ENCODE peak calls at places on chromosomes 2 and 18, in nine cellular contexts. A is mesenchymal stem cell; X is tibial artery; M is WERI-Rb-1; R is CD8-positive, alpha-beta memory T cell; S is psoas muscle; D is heart right ventricle; E is OCI-LY7; W is left ventricle myocardium inferior. V is an unnamed sample. For H3K9me3, the result is how much of the 10 kb centered on the place peaks cover.

GRCh38 chr2:43831438-43832294 is 7.0 kb downstream of the ABCG5 start:
- DNase-seq in D (no peak), S (no peak), W (no peak), X (no peak), M (peak), A (no peak), E (no peak), R (no peak), V (peak)

GRCh38 chr2:186099772-186100171 is 361.2 kb downstream of the FSIP2 start:
- DNase-seq in W (no peak), R (no peak), X (no peak), S (no peak), A (no peak), D (no peak), M (no peak), E (no peak), V (peak)

GRCh38 chr2:206558492-206558891 is 83.8 kb upstream of the FAM237A start:
- DNase-seq in A (peak), R (no peak), D (no peak), S (no peak), M (no peak), E (no peak), W (no peak), X (no peak), V (no peak)

GRCh38 chr18:44701227-44701626 is 20.5 kb downstream of the SETBP1 start:
- DNase-seq in M (no peak), A (no peak), S (no peak), D (no peak), E (no peak), X (no peak), W (no peak), R (no peak), V (no peak)

GRCh38 chr18:38077219-38077618 is 511.6 kb upstream of the CELF4 start:
- DNase-seq in M (no peak), X (no peak), W (no peak), S (no peak), E (no peak), D (no peak), A (peak), R (no peak), V (no peak)

GRCh38 chr2:164015328-164016123 is 279.7 kb upstream of the FIGN start:
- DNase-seq in M (no peak), E (no peak), D (no peak), A (no peak), W (no peak), X (no peak), S (no peak), R (no peak), V (no peak)

GRCh38 chr2:24409700-24410556 is 49.6 kb upstream of the ITSN2 start:
- DNase-seq in S (no peak), M (peak), E (peak), D (no peak), W (no peak), R (peak), X (peak), A (peak), V (peak)

GRCh38 chr2:235518317-235519090 is 24.7 kb downstream of the AGAP1 start:
- DNase-seq in W (no peak), R (no peak), X (no peak), S (no peak), M (no peak), A (no peak), E (no peak), D (no peak), V (no peak)

GRCh38 chr2:171161425-171162289 is 964 bp upstream of the TLK1 start:
- DNase-seq in E (peak), A (no peak), M (no peak), R (no peak), S (no peak), X (no peak), W (no peak), D (no peak), V (no peak)

GRCh38 chr2:64359892-64360657 is 93.9 kb upstream of the LGALSL start:
- DNase-seq in E (peak), X (peak), S (peak), R (no peak), W (peak), M (no peak), D (peak), A (peak), V (peak)

GRCh38 chr2:121567452-121567851 is 36.8 kb downstream of the RNU4ATAC start:
- DNase-seq in S (no peak), X (no peak), D (no peak), R (no peak), W (no peak), E (no peak), M (no peak), A (no peak), V (no peak)

GRCh38 chr2:30375915-30376314 is 71.1 kb upstream of the LCLAT1 start:
- DNase-seq in M (no peak), X (no peak), S (no peak), W (no peak), D (no peak), E (no peak), R (no peak), A (no peak), V (no peak)

GRCh38 chr2:231386446-231386845 is 9.1 kb upstream of the B3GNT7 start:
- DNase-seq in M (no peak), R (no peak), D (no peak), A (peak), S (no peak), W (no peak), X (no peak), E (no peak), V (no peak)

GRCh38 chr2:208373460-208374089 is 33.0 kb upstream of the PTH2R start:
- DNase-seq in W (no peak), A (peak), R (no peak), S (no peak), E (peak), D (no peak), X (peak), M (peak), V (peak)

GRCh38 chr2:24984912-24985311 is 13.2 kb upstream of the DNAJC27 start:
- DNase-seq in S (no peak), E (no peak), D (peak), X (peak), A (peak), R (no peak), W (peak), M (peak), V (peak)

GRCh38 chr2:157404363-157404762 is 39.5 kb downstream of the CYTIP start:
- DNase-seq in W (no peak), E (peak), R (peak), D (no peak), X (no peak), M (no peak), A (no peak), S (no peak), V (no peak)

GRCh38 chr2:26595146-26595545 is 46.0 kb downstream of the CIB4 start:
- DNase-seq in R (no peak), S (no peak), A (no peak), M (no peak), W (no peak), E (no peak), X (no peak), D (no peak), V (no peak)

GRCh38 chr18:7977897-7978296 is 410.8 kb downstream of the PTPRM start:
- DNase-seq in X (no peak), R (no peak), D (no peak), W (no peak), S (no peak), A (no peak), M (no peak), E (no peak), V (no peak)

GRCh38 chr18:76547306-76547705 is 52.3 kb upstream of the ZNF516 start:
- DNase-seq in E (no peak), S (no peak), M (no peak), A (no peak), D (no peak), X (no peak), R (no peak), W (no peak), V (no peak)

GRCh38 chr18:76545433-76546281 is 50.6 kb upstream of the ZNF516 start:
- DNase-seq in E (no peak), D (no peak), M (no peak), X (no peak), S (no peak), R (no peak), A (no peak), W (no peak), V (no peak)

GRCh38 chr18:76548541-76548940 is 53.5 kb upstream of the ZNF516 start:
- DNase-seq in D (no peak), W (no peak), S (no peak), R (no peak), X (no peak), A (no peak), M (no peak), E (no peak), V (no peak)

GRCh38 chr18:76544511-76545350 is 49.7 kb upstream of the ZNF516 start:
- DNase-seq in A (no peak), S (no peak), W (no peak), E (no peak), D (no peak), X (no peak), M (no peak), R (no peak), V (no peak)

GRCh38 chr18:76546282-76546572 is 51.2 kb upstream of the ZNF516 start:
- DNase-seq in W (no peak), E (no peak), R (no peak), S (no peak), M (no peak), A (no peak), X (no peak), D (no peak), V (no peak)
- H3K4me3 ChIP-seq in W (no peak), E (no peak), R (no peak), S (no peak), M (no peak), A (peak), X (no peak), D (no peak), V (no peak)

DNA sequence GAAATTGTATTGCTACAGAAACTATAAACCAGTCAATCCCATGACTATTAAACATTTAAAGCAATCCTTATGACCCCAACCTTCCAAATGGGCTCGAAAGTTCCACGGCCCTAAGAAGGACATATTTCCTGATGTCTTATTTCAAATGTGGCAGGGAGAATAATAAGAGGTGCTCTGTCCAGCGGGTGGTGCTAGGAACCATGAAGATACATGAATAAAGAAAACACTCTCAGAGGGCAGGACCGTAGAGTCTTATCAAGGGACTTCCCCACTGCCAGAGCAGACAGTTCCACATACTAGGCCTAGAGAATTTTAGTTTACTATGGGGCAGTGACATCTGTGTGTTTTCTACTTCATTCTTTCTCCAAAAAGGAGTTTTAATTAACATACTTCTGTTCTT is 187.1 kb upstream of the PIK3C3 start:
- DNase-seq in E (no peak), X (no peak), W (no peak), D (no peak), S (no peak), R (no peak), M (peak), A (peak), V (no peak)
- H3K9me3 ChIP-seq in E (under half), X (under half), W (under half), D (under half), S (under half), R (under half), M (under half), A (under half), V (under half)

GRCh38 chr18:13610517-13610916 is 115.8 kb downstream of the FAM210A start:
- DNase-seq in R (no peak), E (peak), M (no peak), A (no peak), S (no peak), W (no peak), X (no peak), D (no peak), V (no peak)
- H3K4me3 ChIP-seq in R (no peak), E (peak), M (no peak), A (peak), S (peak), W (peak), X (peak), D (no peak), V (no peak)

DNA sequence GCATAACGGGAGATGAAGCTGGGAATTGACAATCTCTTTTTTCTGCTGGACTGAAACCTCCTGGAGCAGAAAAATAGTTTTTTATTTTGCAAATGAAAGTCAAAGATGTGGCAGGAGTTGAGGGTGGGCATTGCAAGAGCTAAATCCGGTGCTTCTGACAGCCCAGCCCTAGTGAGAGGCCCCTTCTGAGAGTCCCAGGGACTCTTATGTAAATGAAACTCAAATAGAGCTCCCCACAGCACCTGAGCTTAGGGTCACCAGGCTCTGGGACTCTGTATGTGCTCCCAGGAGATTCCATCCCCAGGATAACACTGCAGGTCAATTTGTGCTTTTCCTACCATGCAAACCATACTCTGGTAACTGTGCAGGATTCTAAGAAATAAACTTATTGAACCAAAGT is 192.8 kb downstream of the ANKRD30B start:
- DNase-seq in E (no peak), S (no peak), A (no peak), R (no peak), M (no peak), W (no peak), X (no peak), D (no peak), V (no peak)
- H3K9me3 ChIP-seq in E (under half), S (under half), A (under half), R (under half), M (under half), W (under half), X (under half), D (under half), V (under half)

GRCh38 chr18:58255701-58256311 is 211.8 kb downstream of the NEDD4L start:
- DNase-seq in M (no peak), W (peak), S (peak), A (no peak), D (peak), E (no peak), X (no peak), R (no peak), V (no peak)
- H3K4me3 ChIP-seq in M (no peak), W (peak), S (peak), A (no peak), D (no peak), E (no peak), X (no peak), R (no peak), V (no peak)

DNA sequence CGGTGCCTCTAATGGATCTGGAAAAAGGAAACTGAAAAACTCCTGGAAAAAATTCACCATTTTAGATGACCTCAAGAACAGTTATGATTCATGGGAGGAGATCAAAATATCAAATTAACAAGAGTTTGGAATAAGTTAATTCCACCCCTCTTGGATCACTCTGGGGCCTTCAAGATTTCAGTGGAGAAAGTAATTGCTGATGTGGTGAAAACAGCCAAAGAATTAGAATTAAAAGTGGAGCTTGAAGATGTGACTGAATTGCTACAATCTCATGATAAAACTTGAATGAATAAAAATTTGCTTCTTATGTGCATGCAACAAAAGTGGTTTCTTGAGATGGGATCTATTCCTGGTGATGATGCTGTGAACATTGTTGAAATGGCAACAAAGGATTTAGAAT is 974.4 kb upstream of the GYPC start:
- DNase-seq in S (no peak), W (no peak), D (no peak), E (no peak), A (no peak), R (no peak), X (no peak), M (no peak), V (no peak)
- H3K9me3 ChIP-seq in S (under half), W (under half), D (under half), E (under half), A (under half), R (under half), X (under half), M (under half), V (under half)

DNA sequence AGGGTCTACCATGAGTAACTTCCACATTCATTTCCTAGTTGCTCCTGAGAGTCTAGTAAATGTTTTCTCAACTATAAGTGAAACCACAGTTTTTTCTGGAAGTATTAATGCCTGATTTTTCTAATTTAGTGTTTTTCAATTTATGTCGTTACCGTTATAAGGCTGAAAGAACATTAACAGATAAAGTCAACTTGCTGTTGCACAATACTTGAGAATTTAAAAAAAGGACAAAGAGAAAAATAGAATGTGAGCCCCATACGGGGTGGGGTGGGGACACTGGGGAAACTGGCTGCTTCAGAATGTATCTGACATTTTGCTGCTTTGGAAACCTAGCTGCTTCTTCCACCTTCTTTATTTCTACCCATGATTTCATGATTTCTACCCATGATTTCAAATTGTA is 26.2 kb downstream of the CNOT11 start:
- DNase-seq in X (no peak), W (no peak), E (no peak), D (no peak), A (no peak), R (no peak), S (no peak), M (no peak), V (no peak)
- H3K4me3 ChIP-seq in X (no peak), W (no peak), E (no peak), D (no peak), A (no peak), R (no peak), S (no peak), M (no peak), V (no peak)

GRCh38 chr18:55839350-55839749 is 251.4 kb upstream of the TCF4 start:
- DNase-seq in E (no peak), M (no peak), S (no peak), A (no peak), D (no peak), X (no peak), W (no peak), R (no peak), V (no peak)
- H3K9me3 ChIP-seq in E (under half), M (under half), S (under half), A (under half), D (under half), X (under half), W (under half), R (under half), V (under half)

GRCh38 chr2:148853458-148853857 is 21.6 kb upstream of the KIF5C start:
- DNase-seq in M (no peak), A (no peak), D (no peak), S (no peak), W (no peak), R (no peak), X (no peak), E (no peak), V (no peak)
- H3K4me3 ChIP-seq in M (no peak), A (no peak), D (no peak), S (no peak), W (no peak), R (no peak), X (no peak), E (no peak), V (no peak)

V was measured in BE2C.